ENCODE peak calls at places on chromosomes 2 and 18, in seven cellular contexts. I is RKO, O is ELF-1, L is fibroblast of lung, J is hippocampal formation, H is DMS79, W is amniotic epithelial cell. V is an unnamed sample.

GRCh38 chr2:240623531-240624010 is 1.7 kb upstream of the GPR35 start:
- DNase-seq in I (no peak), O (no peak), L (no peak), J (no peak), H (no peak), W (no peak), V (no peak)

GRCh38 chr2:79975791-79976565 is 328.6 kb downstream of the LRRTM1 start:
- DNase-seq in I (no peak), O (no peak), L (no peak), J (no peak), H (no peak), W (no peak), V (no peak)

GRCh38 chr2:128282976-128283810 is 35.5 kb downstream of the HS6ST1 start:
- DNase-seq in I (no peak), O (no peak), L (no peak), J (no peak), H (no peak), W (no peak), V (no peak)

GRCh38 chr18:75544496-75544895 is 117.0 kb upstream of the SMIM21 start:
- DNase-seq in I (no peak), O (no peak), L (peak), J (no peak), H (no peak), W (peak), V (peak)

GRCh38 chr18:45828917-45829811 is 3.7 kb downstream of the SIGLEC15 start:
- DNase-seq in I (no peak), O (peak), L (no peak), J (no peak), H (no peak), W (peak), V (no peak)

GRCh38 chr2:9179572-9180201 is 26.9 kb upstream of the ASAP2 start:
- DNase-seq in I (peak), O (no peak), L (peak), J (no peak), H (no peak), W (peak), V (peak)

GRCh38 chr2:240398711-240399267 is 36.7 kb upstream of the GPC1 start:
- DNase-seq in I (no peak), O (no peak), L (no peak), J (no peak), H (no peak), W (no peak), V (no peak)

GRCh38 chr2:58460670-58461069 is 219.5 kb upstream of the FANCL start:
- DNase-seq in I (no peak), O (no peak), L (no peak), J (no peak), H (no peak), W (no peak), V (no peak)

GRCh38 chr2:10983711-10984110 is 72.0 kb downstream of the KCNF1 start:
- DNase-seq in I (no peak), O (no peak), L (no peak), J (no peak), H (no peak), W (no peak), V (no peak)

GRCh38 chr2:231227309-231228162 is 29.1 kb downstream of the ARMC9 start:
- DNase-seq in I (peak), O (peak), L (peak), J (peak), H (peak), W (peak), V (peak)

V was measured in IMR-90.